ENCODE peak calls at places on chromosomes 13 and 19, in seven cellular contexts. P is SK-N-SH, Q is GM12878, K is K562, F is H1, J is HCT116, Z is HepG2. W is an unnamed sample.

GRCh38 chr19:54364775-54365257 is at the start of gene LAIR1:
- DNase-seq in Z (no peak), K (no peak), Q (no peak), J (no peak), F (no peak), P (no peak), W (no peak)

GRCh38 chr19:2230807-2231533 is 5.2 kb downstream of the PLEKHJ1 start:
- DNase-seq in F (no peak), Z (no peak), P (no peak), J (no peak), Q (no peak), K (no peak), W (no peak)

GRCh38 chr19:19105365-19106060 is 32.8 kb downstream of the TMEM161A start:
- DNase-seq in J (peak), F (no peak), K (peak), P (peak), Z (peak), Q (peak), W (no peak)

GRCh38 chr19:54312436-54313362 is at the start of gene LILRA5:
- DNase-seq in J (no peak), K (no peak), P (no peak), Q (no peak), Z (no peak), F (no peak), W (no peak)

GRCh38 chr19:29872224-29872731 is 60.5 kb downstream of the CCNE1 start:
- DNase-seq in J (no peak), P (peak), F (no peak), K (peak), Q (no peak), Z (no peak), W (no peak)

GRCh38 chr19:33740811-33741396 is 55.8 kb upstream of the KCTD15 start:
- DNase-seq in Q (no peak), Z (peak), K (peak), P (no peak), F (peak), J (no peak), W (peak)

GRCh38 chr13:109941951-109942350 is 155.6 kb upstream of the IRS2 start:
- DNase-seq in K (no peak), J (no peak), F (no peak), P (no peak), Z (no peak), Q (no peak), W (no peak)

GRCh38 chr13:79079351-79079839 is 326.7 kb downstream of the RBM26 start:
- DNase-seq in F (no peak), J (no peak), Z (no peak), K (no peak), P (no peak), Q (no peak), W (no peak)

GRCh38 chr13:30157616-30157993 is 149.7 kb downstream of the KATNAL1 start:
- DNase-seq in J (no peak), Q (peak), K (no peak), P (no peak), Z (no peak), F (no peak), W (no peak)

GRCh38 chr13:30156826-30157615 is 150.3 kb downstream of the KATNAL1 start:
- DNase-seq in Z (no peak), J (no peak), K (no peak), F (no peak), Q (no peak), P (no peak), W (no peak)

GRCh38 chr13:30156270-30156669 is 151.1 kb downstream of the KATNAL1 start:
- DNase-seq in J (no peak), P (no peak), Q (no peak), Z (no peak), F (no peak), K (no peak), W (no peak)

GRCh38 chr13:30159446-30159839 is 147.9 kb downstream of the KATNAL1 start:
- DNase-seq in Z (no peak), Q (no peak), F (no peak), P (no peak), J (no peak), K (no peak), W (no peak)

DNA sequence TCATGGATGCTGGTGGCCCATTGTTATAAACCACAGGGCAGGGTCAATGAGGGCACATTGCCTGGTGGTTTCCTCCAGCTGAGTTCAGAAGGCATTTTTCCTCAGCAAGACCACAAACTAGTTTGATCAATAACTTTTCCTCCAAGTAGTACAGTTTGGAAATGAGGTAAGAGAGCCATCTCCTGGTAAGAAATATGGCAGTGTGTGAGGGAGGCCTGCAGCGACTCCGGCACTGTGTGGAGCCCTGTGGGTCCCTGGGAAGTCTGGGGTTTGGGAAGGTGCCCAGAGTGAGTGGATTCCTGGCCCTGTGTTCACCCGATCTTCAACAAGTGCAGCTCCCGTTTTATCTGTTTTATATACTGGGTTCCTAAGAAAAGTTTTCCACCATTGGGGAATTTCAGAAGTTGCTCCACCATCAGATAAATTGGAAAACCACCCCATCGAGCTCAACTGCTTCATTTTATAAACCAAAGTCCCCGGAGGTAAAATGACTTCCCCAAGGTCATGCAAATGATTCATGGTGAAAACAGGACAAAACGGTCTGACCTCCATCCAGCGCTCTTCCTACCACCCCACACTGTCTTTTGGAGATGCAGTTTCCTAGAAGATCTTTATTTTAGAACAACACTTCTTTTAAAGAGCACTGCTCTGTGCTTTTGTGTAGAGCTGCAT is 148.4 kb downstream of the KATNAL1 start:
- DNase-seq in Z (no peak), F (no peak), Q (no peak), J (no peak), P (no peak), K (no peak), W (peak)
- TF ChIP-seq JUND in Z (no peak), F (no peak), Q (no peak), J (no peak), P (no peak), K (no peak), W (no peak)

GRCh38 chr13:74761794-74762193 is 627.6 kb upstream of the KLF12 start:
- DNase-seq in P (no peak), F (no peak), Z (no peak), J (no peak), K (no peak), Q (no peak), W (no peak)
- TF ChIP-seq JUND in P (no peak), F (no peak), Z (no peak), J (no peak), K (no peak), Q (no peak), W (no peak)

GRCh38 chr19:39864118-39864517 is 17.9 kb upstream of the FBL start:
- DNase-seq in F (no peak), P (no peak), K (no peak), J (no peak), Z (no peak), Q (no peak), W (no peak)

GRCh38 chr19:39852882-39853281 is 6.7 kb upstream of the FBL start:
- DNase-seq in Q (no peak), K (no peak), J (no peak), Z (no peak), P (no peak), F (no peak), W (no peak)

GRCh38 chr19:39858541-39858940 is 12.4 kb upstream of the FBL start:
- DNase-seq in Z (peak), F (no peak), P (no peak), K (peak), Q (no peak), J (no peak), W (no peak)
- TF ChIP-seq JUND in Z (no peak), F (no peak), P (no peak), K (no peak), Q (no peak), J (no peak), W (no peak)

GRCh38 chr13:102394158-102395053 is 7.4 kb downstream of the FGF14 start:
- DNase-seq in K (peak), Z (no peak), J (no peak), F (peak), Q (peak), P (peak), W (no peak)
- TF ChIP-seq JUND in K (no peak), Z (no peak), J (no peak), F (no peak), Q (no peak), P (no peak), W (no peak)

DNA sequence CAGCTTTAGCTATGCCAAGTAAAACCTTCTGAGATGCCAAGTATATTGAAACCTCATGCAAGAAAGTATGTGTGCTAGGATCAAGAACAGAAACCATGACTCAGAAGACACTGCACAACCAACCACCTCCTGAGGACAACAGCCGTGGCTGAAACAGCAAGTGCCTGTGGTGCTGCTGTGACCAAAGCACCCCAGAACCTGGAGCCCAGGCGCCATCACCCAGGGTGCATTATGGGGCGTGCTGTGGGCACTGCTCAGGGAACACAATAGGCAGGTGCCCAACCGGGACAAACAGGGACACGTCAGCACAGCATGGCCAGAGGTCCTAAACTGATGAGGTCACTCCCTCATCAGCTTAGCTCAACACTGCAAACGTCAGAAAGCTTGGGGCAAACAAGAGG is 101.3 kb upstream of the SLC15A1 start:
- DNase-seq in K (no peak), Q (peak), P (no peak), Z (no peak), F (no peak), J (no peak), W (no peak)
- TF ChIP-seq JUND in K (no peak), Q (no peak), P (no peak), Z (no peak), F (no peak), J (no peak), W (no peak)

GRCh38 chr19:4375620-4376228 is 24.6 kb downstream of the SH3GL1 start:
- DNase-seq in Z (peak), K (peak), Q (peak), F (no peak), P (peak), J (no peak), W (no peak)
- TF ChIP-seq JUND in Z (no peak), K (peak), Q (no peak), F (peak), P (no peak), J (no peak), W (no peak)

DNA sequence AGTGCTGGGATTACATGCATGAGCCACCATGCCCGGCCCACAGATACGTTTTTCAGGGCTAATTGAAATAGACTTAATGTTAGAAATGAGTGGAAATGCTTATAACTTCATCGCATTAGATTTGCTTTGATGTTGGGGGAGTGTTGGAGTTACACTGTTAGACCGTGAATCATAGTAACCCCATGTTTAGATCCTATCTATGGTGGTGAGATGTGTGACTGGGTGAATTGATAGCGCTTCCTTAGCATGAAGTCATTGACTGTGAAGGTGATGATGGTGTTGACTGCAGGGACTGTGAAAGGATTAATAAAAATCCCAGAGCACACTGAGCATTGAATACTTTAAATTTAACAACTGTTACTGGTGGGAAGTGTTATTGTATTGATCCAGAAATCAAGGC is 1.7 kb downstream of the ZNF264 start:
- DNase-seq in P (no peak), Q (no peak), J (no peak), Z (no peak), F (no peak), K (no peak), W (no peak)
- TF ChIP-seq JUND in P (no peak), Q (no peak), J (no peak), Z (no peak), F (no peak), K (no peak), W (no peak)

DNA sequence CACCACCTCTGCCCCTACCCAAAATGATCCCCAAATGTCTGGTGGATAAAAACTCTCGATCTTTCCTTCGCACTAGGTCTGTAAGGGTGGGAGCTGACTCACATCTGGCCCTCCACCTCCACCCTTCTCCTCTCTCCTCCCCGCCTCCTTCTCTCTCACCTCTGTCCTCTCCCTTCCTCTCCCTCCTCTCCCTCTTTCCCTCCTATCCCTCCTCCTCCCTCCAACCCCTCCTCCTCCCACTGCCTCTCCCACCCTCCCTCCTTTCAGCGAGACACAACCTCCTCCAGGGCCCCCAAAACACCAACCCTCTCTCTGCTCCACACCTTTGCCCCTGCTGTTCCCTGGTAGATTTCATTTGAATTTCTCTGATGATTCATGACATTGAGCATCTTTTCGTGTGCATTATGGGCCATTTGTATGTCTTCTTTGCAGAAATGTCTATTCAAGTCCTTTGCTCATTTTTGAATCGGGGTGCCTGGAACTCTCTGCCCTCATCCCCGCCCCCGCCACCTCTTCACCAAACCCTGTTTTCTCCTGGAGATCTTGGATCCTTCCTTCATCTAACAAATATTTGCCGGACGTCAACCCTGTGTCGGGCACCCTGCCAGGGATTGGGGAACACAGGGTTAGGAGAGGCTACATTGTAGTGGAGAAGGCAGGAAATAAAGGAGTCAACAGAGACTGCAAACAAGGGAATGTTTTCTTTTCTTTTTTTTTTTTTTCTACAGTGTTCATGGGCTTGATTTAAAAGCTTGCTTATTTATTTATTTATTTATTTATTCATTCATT is 25.4 kb upstream of the SLC1A5 start:
- DNase-seq in F (no peak), Z (peak), Q (no peak), P (no peak), J (no peak), K (no peak), W (peak)
- TF ChIP-seq JUND in F (no peak), Z (no peak), Q (no peak), P (no peak), J (no peak), K (no peak), W (no peak)